ENCODE peak calls at places on chromosomes 6 and 20, in five cellular contexts. E is T-cell, B is DMS153, Z is head of caudate nucleus, A is GOT3. D is an unnamed sample.

GRCh38 chr6:159691133-159691962 is 1.7 kb downstream of the SOD2 start:
- DNase-seq in B (no peak), A (no peak), Z (peak), E (no peak), D (peak)

GRCh38 chr6:157800420-157801237 is 22.4 kb upstream of the SNX9 start:
- DNase-seq in B (no peak), E (no peak), A (no peak), Z (no peak), D (no peak)

GRCh38 chr6:150269130-150269856 is 99.5 kb upstream of the IYD start:
- DNase-seq in A (no peak), B (no peak), Z (no peak), E (no peak), D (no peak)

GRCh38 chr6:122845916-122846632 is 57.0 kb downstream of the SMPDL3A start:
- DNase-seq in Z (no peak), E (no peak), A (no peak), B (no peak), D (no peak)

GRCh38 chr20:46694484-46694883 is 5.2 kb upstream of the TP53RK start:
- DNase-seq in B (no peak), Z (no peak), E (no peak), A (no peak), D (peak)

GRCh38 chr6:157642736-157643135 is 180.3 kb upstream of the SNX9 start:
- DNase-seq in Z (no peak), A (no peak), E (no peak), B (no peak), D (no peak)

GRCh38 chr20:18059603-18060002 is 1.9 kb upstream of the OVOL2 start:
- DNase-seq in E (no peak), A (no peak), Z (no peak), B (no peak), D (no peak)

GRCh38 chr6:143223895-143224294 is 163.2 kb downstream of the AIG1 start:
- DNase-seq in Z (no peak), A (no peak), E (no peak), B (no peak), D (no peak)

GRCh38 chr20:61263084-61263695 is 11.1 kb downstream of the CDH4 start:
- DNase-seq in E (no peak), Z (no peak), A (no peak), B (no peak), D (no peak)

GRCh38 chr6:24105146-24105545 is 20.9 kb upstream of the NRSN1 start:
- DNase-seq in E (no peak), Z (no peak), A (no peak), B (no peak), D (peak)

GRCh38 chr6:103872683-103873082 is 987.0 kb downstream of the HACE1 start:
- DNase-seq in B (no peak), Z (no peak), A (no peak), E (no peak), D (no peak)

GRCh38 chr6:84539122-84539856 is 225.1 kb downstream of the TBX18 start:
- DNase-seq in B (no peak), E (no peak), Z (no peak), A (no peak), D (no peak)

GRCh38 chr20:46004813-46005505 is 3.7 kb upstream of the MMP9 start:
- DNase-seq in E (no peak), A (no peak), Z (no peak), B (no peak), D (peak)